ENCODE peak calls at places on chromosomes 12 and 14, in eight cellular contexts. S is heart left ventricle, N is D341Med, X is upper lobe of right lung, J is mesothelial cell of epicardium, E is iPS DF 6.9, L is GM04504, K is esophagus squamous epithelium. T is an unnamed sample.

GRCh38 chr14:61610900-61611299 is 84.4 kb upstream of the HIF1A start:
- DNase-seq in L (no peak), E (no peak), S (no peak), J (no peak), K (no peak), X (no peak), N (no peak), T (no peak)

GRCh38 chr12:105369014-105369413 is 38.5 kb downstream of the C12orf75 start:
- DNase-seq in E (no peak), J (no peak), X (no peak), S (no peak), L (peak; percentile 51), N (no peak), K (no peak), T (no peak)

GRCh38 chr14:77470192-77470870 is 12.4 kb downstream of the AHSA1 start:
- DNase-seq in E (no peak), L (no peak), J (no peak), S (no peak), N (no peak), K (no peak), X (no peak), T (no peak)

GRCh38 chr12:52181757-52182156 is 10.1 kb downstream of the KRT80 start:
- DNase-seq in E (no peak), X (no peak), L (no peak), N (no peak), S (no peak), K (no peak), J (no peak), T (no peak)

GRCh38 chr12:127268121-127268520 is 998.8 kb upstream of the TMEM132C start:
- DNase-seq in X (no peak), E (no peak), L (no peak), J (no peak), S (no peak), N (no peak), K (no peak), T (no peak)

GRCh38 chr12:642633-643477 is 20.4 kb downstream of the NINJ2 start:
- DNase-seq in E (no peak), L (no peak), X (peak; percentile 94), S (peak; percentile 88), J (peak; percentile 54), N (peak; percentile 49), K (no peak), T (no peak)

GRCh38 chr12:32400114-32400672 is 835 bp downstream of the FGD4 start:
- DNase-seq in K (no peak), S (no peak), X (no peak), L (no peak), E (no peak), J (no peak), N (no peak), T (no peak)

GRCh38 chr12:96501139-96501741 is 11.9 kb downstream of the CFAP54 start:
- DNase-seq in X (no peak), J (no peak), S (peak; percentile 55), L (no peak), K (peak; percentile 16), E (no peak), N (no peak), T (no peak)

GRCh38 chr14:97930191-97930590 is 1133.0 kb downstream of the VRK1 start:
- DNase-seq in S (no peak), J (no peak), K (no peak), N (peak; percentile 86), X (no peak), E (no peak), L (no peak), T (no peak)

GRCh38 chr12:6786416-6787094 is 2.8 kb upstream of the CD4 start:
- DNase-seq in E (no peak), N (no peak), L (no peak), X (no peak), J (no peak), S (no peak), K (no peak), T (no peak)

T was measured in DMS79.